ENCODE peak calls at places on chromosomes 13 and 19, in six cellular contexts. One of them, this sample, is unnamed.

GRCh38 chr13:102830646-102831045 is 15.2 kb upstream of the ERCC5 start:
- DNase-seq in fibroblast of pulmonary artery: peak; percentile 55
- DNase-seq in cardiac fibroblast: peak; percentile 72
- DNase-seq in neural crest cell: no peak
- DNase-seq in body of pancreas: no peak
- DNase-seq in PC-9: no peak
- DNase-seq in this sample: no peak

GRCh38 chr19:49613374-49613773 is 22.4 kb downstream of the PRR12 start:
- DNase-seq in neural crest cell: no peak
- DNase-seq in PC-9: peak; percentile 64
- DNase-seq in body of pancreas: no peak
- DNase-seq in cardiac fibroblast: no peak
- DNase-seq in fibroblast of pulmonary artery: no peak
- DNase-seq in this sample: no peak

GRCh38 chr13:36766295-36766694 is 52.7 kb upstream of the RFXAP start:
- DNase-seq in PC-9: peak; percentile 84
- DNase-seq in body of pancreas: no peak
- DNase-seq in neural crest cell: no peak
- DNase-seq in fibroblast of pulmonary artery: peak; percentile 71
- DNase-seq in cardiac fibroblast: peak; percentile 46
- DNase-seq in this sample: no peak

GRCh38 chr19:6828306-6828697 is 55.8 kb downstream of the VAV1 start:
- DNase-seq in neural crest cell: no peak
- DNase-seq in fibroblast of pulmonary artery: no peak
- DNase-seq in PC-9: peak; percentile 92
- DNase-seq in body of pancreas: no peak
- DNase-seq in cardiac fibroblast: no peak
- DNase-seq in this sample: no peak

GRCh38 chr19:43699506-43700367 is 16.1 kb upstream of the IRGC start:
- DNase-seq in cardiac fibroblast: peak; percentile 42
- DNase-seq in fibroblast of pulmonary artery: peak; percentile 40
- DNase-seq in PC-9: no peak
- DNase-seq in neural crest cell: peak; percentile 52
- DNase-seq in body of pancreas: no peak
- DNase-seq in this sample: peak; percentile 71

GRCh38 chr19:31512403-31512970 is 163.3 kb upstream of the TSHZ3 start:
- DNase-seq in neural crest cell: no peak
- DNase-seq in cardiac fibroblast: no peak
- DNase-seq in body of pancreas: no peak
- DNase-seq in PC-9: no peak
- DNase-seq in fibroblast of pulmonary artery: no peak
- DNase-seq in this sample: peak; percentile 36

GRCh38 chr19:51029718-51030117 is 3.3 kb upstream of the KLK11 start:
- DNase-seq in cardiac fibroblast: no peak
- DNase-seq in body of pancreas: no peak
- DNase-seq in PC-9: no peak
- DNase-seq in neural crest cell: no peak
- DNase-seq in fibroblast of pulmonary artery: no peak
- DNase-seq in this sample: no peak

GRCh38 chr19:13778847-13779246 is 4.6 kb downstream of the C19orf53 start:
- DNase-seq in neural crest cell: no peak
- DNase-seq in cardiac fibroblast: no peak
- DNase-seq in fibroblast of pulmonary artery: no peak
- DNase-seq in PC-9: no peak
- DNase-seq in body of pancreas: no peak
- DNase-seq in this sample: no peak

GRCh38 chr19:18419699-18420460 is 682 bp downstream of the SSBP4 start:
- DNase-seq in PC-9: no peak
- DNase-seq in body of pancreas: peak; percentile 40
- DNase-seq in fibroblast of pulmonary artery: no peak
- DNase-seq in cardiac fibroblast: no peak
- DNase-seq in neural crest cell: no peak
- DNase-seq in this sample: no peak

GRCh38 chr19:48726573-48726972 is 7.0 kb upstream of the MAMSTR start:
- DNase-seq in neural crest cell: no peak
- DNase-seq in PC-9: no peak
- DNase-seq in cardiac fibroblast: no peak
- DNase-seq in body of pancreas: no peak
- DNase-seq in fibroblast of pulmonary artery: peak; percentile 42
- DNase-seq in this sample: no peak

GRCh38 chr13:68019901-68020300 is 789.8 kb upstream of the PCDH9 start:
- DNase-seq in fibroblast of pulmonary artery: no peak
- DNase-seq in PC-9: no peak
- DNase-seq in cardiac fibroblast: no peak
- DNase-seq in body of pancreas: no peak
- DNase-seq in neural crest cell: no peak
- DNase-seq in this sample: no peak

GRCh38 chr13:36673838-36674326 is at the start of gene SERTM1:
- DNase-seq in neural crest cell: peak; percentile 60
- DNase-seq in body of pancreas: no peak
- DNase-seq in PC-9: no peak
- DNase-seq in fibroblast of pulmonary artery: peak; percentile 8
- DNase-seq in cardiac fibroblast: peak; percentile 7
- DNase-seq in this sample: peak; percentile 76

GRCh38 chr13:38951525-38952313 is 38.9 kb downstream of the STOML3 start:
- DNase-seq in body of pancreas: peak; percentile 45
- DNase-seq in neural crest cell: no peak
- DNase-seq in cardiac fibroblast: peak; percentile 49
- DNase-seq in PC-9: no peak
- DNase-seq in fibroblast of pulmonary artery: peak; percentile 56
- DNase-seq in this sample: no peak

GRCh38 chr13:61685683-61686013 is 270.0 kb upstream of the PCDH20 start:
- DNase-seq in neural crest cell: no peak
- DNase-seq in PC-9: no peak
- DNase-seq in fibroblast of pulmonary artery: peak; percentile 6
- DNase-seq in body of pancreas: no peak
- DNase-seq in cardiac fibroblast: no peak
- DNase-seq in this sample: no peak

GRCh38 chr19:56309511-56310185 is 5.0 kb downstream of the ZSCAN5A start:
- DNase-seq in fibroblast of pulmonary artery: peak; percentile 40
- DNase-seq in cardiac fibroblast: peak; percentile 45
- DNase-seq in body of pancreas: peak; percentile 43
- DNase-seq in neural crest cell: peak; percentile 58
- DNase-seq in PC-9: no peak
- DNase-seq in this sample: peak; percentile 73

GRCh38 chr13:47117268-47117667 is 220.4 kb upstream of the HTR2A start:
- DNase-seq in cardiac fibroblast: peak; percentile 56
- DNase-seq in neural crest cell: no peak
- DNase-seq in PC-9: no peak
- DNase-seq in body of pancreas: no peak
- DNase-seq in fibroblast of pulmonary artery: peak; percentile 67
- DNase-seq in this sample: no peak

GRCh38 chr13:63024458-63024857 is 1608.8 kb upstream of the PCDH20 start:
- DNase-seq in fibroblast of pulmonary artery: peak; percentile 4
- DNase-seq in body of pancreas: no peak
- DNase-seq in neural crest cell: no peak
- DNase-seq in PC-9: no peak
- DNase-seq in cardiac fibroblast: no peak
- DNase-seq in this sample: no peak

GRCh38 chr19:47280183-47280797 is 5.6 kb downstream of the INAFM1 start:
- DNase-seq in cardiac fibroblast: no peak
- DNase-seq in body of pancreas: no peak
- DNase-seq in PC-9: no peak
- DNase-seq in neural crest cell: peak; percentile 57
- DNase-seq in fibroblast of pulmonary artery: peak; percentile 25
- DNase-seq in this sample: no peak

GRCh38 chr19:2507109-2507508 is 31.2 kb downstream of the GADD45B start:
- DNase-seq in cardiac fibroblast: peak; percentile 69
- DNase-seq in PC-9: peak; percentile 89
- DNase-seq in neural crest cell: no peak
- DNase-seq in fibroblast of pulmonary artery: peak; percentile 88
- DNase-seq in body of pancreas: peak; percentile 68
- DNase-seq in this sample: no peak

GRCh38 chr13:74214321-74214720 is 80.1 kb upstream of the KLF12 start:
- DNase-seq in neural crest cell: no peak
- DNase-seq in cardiac fibroblast: no peak
- DNase-seq in PC-9: no peak
- DNase-seq in fibroblast of pulmonary artery: no peak
- DNase-seq in body of pancreas: no peak
- DNase-seq in this sample: no peak

GRCh38 chr19:35792312-35792711 is 16.9 kb downstream of the ARHGAP33 start:
- DNase-seq in body of pancreas: no peak
- DNase-seq in neural crest cell: no peak
- DNase-seq in cardiac fibroblast: no peak
- DNase-seq in fibroblast of pulmonary artery: no peak
- DNase-seq in PC-9: no peak
- DNase-seq in this sample: no peak

GRCh38 chr19:15640294-15640903 is at the start of gene CYP4F3:
- DNase-seq in fibroblast of pulmonary artery: no peak
- DNase-seq in PC-9: peak; percentile 98
- DNase-seq in neural crest cell: no peak
- DNase-seq in cardiac fibroblast: no peak
- DNase-seq in body of pancreas: peak; percentile 42
- DNase-seq in this sample: no peak

GRCh38 chr13:91097269-91097668 is 250.2 kb upstream of the MIR17HG start:
- DNase-seq in cardiac fibroblast: no peak
- DNase-seq in body of pancreas: no peak
- DNase-seq in fibroblast of pulmonary artery: no peak
- DNase-seq in PC-9: no peak
- DNase-seq in neural crest cell: no peak
- DNase-seq in this sample: no peak

GRCh38 chr19:15299568-15300409 is 32.5 kb downstream of the BRD4 start:
- DNase-seq in fibroblast of pulmonary artery: peak; percentile 72
- DNase-seq in neural crest cell: no peak
- DNase-seq in body of pancreas: no peak
- DNase-seq in cardiac fibroblast: peak; percentile 68
- DNase-seq in PC-9: no peak
- DNase-seq in this sample: no peak

DNA sequence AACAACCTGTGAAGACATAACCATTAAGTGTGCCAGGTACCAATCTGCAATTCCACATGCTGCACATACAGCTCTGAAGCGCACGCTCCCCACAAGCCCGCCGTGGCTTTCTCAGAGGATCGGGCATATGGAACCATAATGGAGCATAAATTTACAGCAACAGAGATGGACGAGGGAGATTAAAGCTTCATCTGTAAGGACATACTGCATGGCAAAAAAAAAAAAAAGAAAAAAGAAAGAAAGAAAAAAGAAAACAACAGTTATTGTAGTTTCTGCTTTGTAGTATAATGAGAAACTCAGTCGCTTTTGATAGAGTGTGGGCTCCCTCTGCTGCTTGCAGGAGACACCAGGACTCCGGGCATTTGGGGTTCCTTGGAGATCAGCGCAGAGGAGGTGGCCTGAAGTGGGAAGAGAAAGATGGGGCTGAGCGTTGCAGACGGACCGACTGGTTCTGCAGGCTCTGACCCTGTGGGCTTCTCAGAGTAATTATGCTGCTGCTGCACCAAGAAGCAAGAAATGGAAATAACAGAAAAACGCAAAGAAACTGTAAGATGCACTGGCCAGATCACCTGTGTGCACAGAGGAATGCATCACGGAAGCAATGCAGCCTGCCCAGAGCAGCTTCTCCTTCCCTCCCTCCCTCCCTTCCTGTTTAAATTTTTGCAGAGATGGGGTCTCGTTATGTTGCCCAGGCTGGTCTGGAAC is 10.8 kb upstream of the PDCD5 start:
- DNase-seq in body of pancreas: peak; percentile 49
- DNase-seq in neural crest cell: peak; percentile 32
- DNase-seq in PC-9: peak; percentile 56
- DNase-seq in fibroblast of pulmonary artery: peak; percentile 72
- DNase-seq in cardiac fibroblast: peak; percentile 71
- DNase-seq in this sample: peak; percentile 71
- TF ChIP-seq CTCF in body of pancreas: peak; percentile 33
- TF ChIP-seq CTCF in neural crest cell: peak; percentile 77
- TF ChIP-seq CTCF in PC-9: peak; percentile 85
- TF ChIP-seq CTCF in fibroblast of pulmonary artery: peak; percentile 74
- TF ChIP-seq CTCF in cardiac fibroblast: peak; percentile 68
- TF ChIP-seq CTCF in this sample: peak; percentile 85

GRCh38 chr19:4537953-4538600 is 1.8 kb downstream of the LRG1 start:
- DNase-seq in body of pancreas: no peak
- DNase-seq in PC-9: no peak
- DNase-seq in fibroblast of pulmonary artery: no peak
- DNase-seq in cardiac fibroblast: no peak
- DNase-seq in neural crest cell: no peak
- DNase-seq in this sample: peak; percentile 66
- TF ChIP-seq CTCF in body of pancreas: no peak
- TF ChIP-seq CTCF in PC-9: no peak
- TF ChIP-seq CTCF in fibroblast of pulmonary artery: no peak
- TF ChIP-seq CTCF in cardiac fibroblast: no peak
- TF ChIP-seq CTCF in neural crest cell: no peak
- TF ChIP-seq CTCF in this sample: no peak

GRCh38 chr19:55270172-55270942 is 9.6 kb downstream of the HSPBP1 start:
- DNase-seq in cardiac fibroblast: no peak
- DNase-seq in fibroblast of pulmonary artery: no peak
- DNase-seq in neural crest cell: no peak
- DNase-seq in PC-9: no peak
- DNase-seq in body of pancreas: no peak
- DNase-seq in this sample: no peak

GRCh38 chr19:55273978-55274707 is 5.8 kb downstream of the HSPBP1 start:
- DNase-seq in body of pancreas: no peak
- DNase-seq in neural crest cell: no peak
- DNase-seq in PC-9: no peak
- DNase-seq in fibroblast of pulmonary artery: no peak
- DNase-seq in cardiac fibroblast: no peak
- DNase-seq in this sample: no peak

GRCh38 chr19:55275851-55276719 is 3.8 kb downstream of the HSPBP1 start:
- DNase-seq in fibroblast of pulmonary artery: no peak
- DNase-seq in cardiac fibroblast: no peak
- DNase-seq in neural crest cell: no peak
- DNase-seq in body of pancreas: no peak
- DNase-seq in PC-9: no peak
- DNase-seq in this sample: no peak

GRCh38 chr19:55269299-55269698 is 10.5 kb upstream of the PPP6R1 start:
- DNase-seq in PC-9: no peak
- DNase-seq in neural crest cell: no peak
- DNase-seq in body of pancreas: no peak
- DNase-seq in cardiac fibroblast: no peak
- DNase-seq in fibroblast of pulmonary artery: no peak
- DNase-seq in this sample: no peak

GRCh38 chr19:55272142-55272541 is 7.8 kb downstream of the HSPBP1 start:
- DNase-seq in PC-9: no peak
- DNase-seq in body of pancreas: no peak
- DNase-seq in cardiac fibroblast: no peak
- DNase-seq in neural crest cell: no peak
- DNase-seq in fibroblast of pulmonary artery: no peak
- DNase-seq in this sample: no peak
- TF ChIP-seq CTCF in PC-9: no peak
- TF ChIP-seq CTCF in body of pancreas: no peak
- TF ChIP-seq CTCF in cardiac fibroblast: no peak
- TF ChIP-seq CTCF in neural crest cell: no peak
- TF ChIP-seq CTCF in fibroblast of pulmonary artery: no peak
- TF ChIP-seq CTCF in this sample: no peak

GRCh38 chr19:42110658-42111057 is 21.6 kb downstream of the POU2F2 start:
- DNase-seq in body of pancreas: no peak
- DNase-seq in PC-9: no peak
- DNase-seq in neural crest cell: no peak
- DNase-seq in fibroblast of pulmonary artery: no peak
- DNase-seq in cardiac fibroblast: no peak
- DNase-seq in this sample: no peak

GRCh38 chr19:42111384-42111783 is 20.9 kb downstream of the POU2F2 start:
- DNase-seq in fibroblast of pulmonary artery: peak; percentile 64
- DNase-seq in PC-9: no peak
- DNase-seq in body of pancreas: no peak
- DNase-seq in neural crest cell: no peak
- DNase-seq in cardiac fibroblast: peak; percentile 51
- DNase-seq in this sample: no peak

GRCh38 chr19:42111811-42112210 is 20.4 kb downstream of the POU2F2 start:
- DNase-seq in fibroblast of pulmonary artery: no peak
- DNase-seq in neural crest cell: no peak
- DNase-seq in cardiac fibroblast: no peak
- DNase-seq in body of pancreas: no peak
- DNase-seq in PC-9: no peak
- DNase-seq in this sample: no peak

GRCh38 chr19:42109896-42110295 is 22.4 kb downstream of the POU2F2 start:
- DNase-seq in fibroblast of pulmonary artery: no peak
- DNase-seq in PC-9: no peak
- DNase-seq in cardiac fibroblast: no peak
- DNase-seq in neural crest cell: no peak
- DNase-seq in body of pancreas: no peak
- DNase-seq in this sample: no peak

GRCh38 chr19:42108527-42109389 is 23.5 kb downstream of the POU2F2 start:
- DNase-seq in PC-9: peak; percentile 70
- DNase-seq in neural crest cell: peak; percentile 94
- DNase-seq in fibroblast of pulmonary artery: peak; percentile 95
- DNase-seq in body of pancreas: peak; percentile 90
- DNase-seq in cardiac fibroblast: peak; percentile 93
- DNase-seq in this sample: peak; percentile 82
- TF ChIP-seq CTCF in PC-9: peak; percentile 98
- TF ChIP-seq CTCF in neural crest cell: peak; percentile 99
- TF ChIP-seq CTCF in fibroblast of pulmonary artery: no peak
- TF ChIP-seq CTCF in body of pancreas: peak; percentile 97
- TF ChIP-seq CTCF in cardiac fibroblast: peak; percentile 100
- TF ChIP-seq CTCF in this sample: peak; percentile 99